ENCODE peak calls at places on chromosomes 1 and 21, in nine cellular contexts. I is neural progenitor cell; O is fibroblast of the aortic adventitia; C is CD8-positive, alpha-beta T cell; D is DND-41; Y is AG04450; N is AG10803; W is lung; Q is HFF-Myc. Z is an unnamed sample.
A peak's percentile ranks its signal among the peaks of the same experiment; 100 is the strongest.

GRCh38 chr21:45488839-45489479 is 53.3 kb downstream of the SLC19A1 start:
- DNase-seq in I (peak; percentile 52), O (no peak), C (no peak), D (no peak), Y (no peak), N (no peak), W (no peak), Q (no peak), Z (no peak)

GRCh38 chr1:121558514-121558913 is 373.7 kb downstream of the SRGAP2C start:
- DNase-seq in I (peak; percentile 25), O (peak; percentile 97), C (no peak), D (no peak), Y (peak; percentile 63), N (peak; percentile 94), W (no peak), Q (peak; percentile 17), Z (peak; percentile 87)

GRCh38 chr1:182330303-182330702 is 61.3 kb downstream of the GLUL start:
- DNase-seq in I (no peak), O (no peak), C (no peak), D (no peak), Y (no peak), N (peak; percentile 39), W (no peak), Q (no peak), Z (no peak)

GRCh38 chr1:53483656-53484055 is 24.5 kb downstream of the DMRTB1 start:
- DNase-seq in I (no peak), O (no peak), C (no peak), D (no peak), Y (no peak), N (no peak), W (no peak), Q (no peak), Z (no peak)

GRCh38 chr1:221309711-221310110 is 430.5 kb downstream of the HLX start:
- DNase-seq in I (no peak), O (no peak), C (no peak), D (no peak), Y (no peak), N (no peak), W (no peak), Q (no peak), Z (no peak)

GRCh38 chr1:237556911-237557310 is 333.8 kb downstream of the ZP4 start:
- DNase-seq in I (no peak), O (no peak), C (no peak), D (no peak), Y (no peak), N (no peak), W (no peak), Q (no peak), Z (no peak)

GRCh38 chr1:173451981-173452380 is 25.2 kb upstream of the PRDX6 start:
- DNase-seq in I (no peak), O (peak; percentile 58), C (no peak), D (no peak), Y (no peak), N (no peak), W (peak; percentile 66), Q (no peak), Z (peak; percentile 21)

GRCh38 chr21:45384656-45385548 is 20.1 kb upstream of the COL18A1 start:
- DNase-seq in I (no peak), O (no peak), C (no peak), D (no peak), Y (no peak), N (no peak), W (no peak), Q (no peak), Z (no peak)

GRCh38 chr1:68454534-68454933 is 4.8 kb upstream of the RPE65 start:
- DNase-seq in I (no peak), O (no peak), C (no peak), D (no peak), Y (no peak), N (no peak), W (no peak), Q (no peak), Z (no peak)

GRCh38 chr1:34800214-34800613 is 7.4 kb downstream of the GJA4 start:
- DNase-seq in I (no peak), O (peak; percentile 45), C (no peak), D (no peak), Y (no peak), N (no peak), W (no peak), Q (no peak), Z (peak; percentile 32)

GRCh38 chr21:41927727-41928409 is 25.9 kb downstream of the C2CD2 start:
- DNase-seq in I (no peak), O (no peak), C (no peak), D (no peak), Y (no peak), N (no peak), W (no peak), Q (no peak), Z (no peak)

GRCh38 chr21:41928621-41929220 is 25.1 kb downstream of the C2CD2 start:
- DNase-seq in I (no peak), O (no peak), C (no peak), D (no peak), Y (no peak), N (no peak), W (no peak), Q (no peak), Z (no peak)

GRCh38 chr21:41924355-41924754 is 29.5 kb downstream of the C2CD2 start:
- DNase-seq in I (no peak), O (peak; percentile 53), C (no peak), D (no peak), Y (no peak), N (peak; percentile 33), W (no peak), Q (no peak), Z (peak; percentile 14)

GRCh38 chr21:41926068-41926806 is 27.6 kb downstream of the C2CD2 start:
- DNase-seq in I (no peak), O (peak; percentile 64), C (peak; percentile 18), D (peak; percentile 68), Y (peak; percentile 18), N (peak; percentile 54), W (no peak), Q (no peak), Z (peak; percentile 56)

DNA sequence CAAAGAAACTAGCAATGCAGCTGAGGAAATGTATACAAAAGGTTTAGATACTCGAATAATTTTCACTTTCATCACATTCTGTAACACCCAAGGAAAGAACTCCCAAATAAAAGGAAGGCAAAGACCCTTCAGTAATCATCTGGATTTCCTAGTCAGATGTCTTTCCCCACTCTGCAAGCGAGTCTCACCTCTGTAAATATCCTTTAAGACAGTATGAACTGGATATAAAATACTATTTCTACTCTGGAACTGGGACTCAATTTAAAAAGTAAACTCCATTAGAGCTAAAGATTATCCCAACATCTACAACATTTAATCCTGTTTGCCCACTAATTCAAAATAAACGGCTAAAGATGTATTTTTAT is 27.0 kb downstream of the C2CD2 start:
- DNase-seq in I (no peak), O (no peak), C (no peak), D (no peak), Y (no peak), N (no peak), W (no peak), Q (no peak), Z (no peak)
- H3K4me3 ChIP-seq in I (no peak overlapping the region), O (peak overlapping the region; percentile 53), C (peak overlapping the region; percentile 53), D (peak overlapping the region; percentile 20), Y (peak overlapping the region; percentile 51), N (peak overlapping the region; percentile 55), W (no peak overlapping the region), Q (no peak overlapping the region), Z (peak overlapping the region; percentile 19)

DNA sequence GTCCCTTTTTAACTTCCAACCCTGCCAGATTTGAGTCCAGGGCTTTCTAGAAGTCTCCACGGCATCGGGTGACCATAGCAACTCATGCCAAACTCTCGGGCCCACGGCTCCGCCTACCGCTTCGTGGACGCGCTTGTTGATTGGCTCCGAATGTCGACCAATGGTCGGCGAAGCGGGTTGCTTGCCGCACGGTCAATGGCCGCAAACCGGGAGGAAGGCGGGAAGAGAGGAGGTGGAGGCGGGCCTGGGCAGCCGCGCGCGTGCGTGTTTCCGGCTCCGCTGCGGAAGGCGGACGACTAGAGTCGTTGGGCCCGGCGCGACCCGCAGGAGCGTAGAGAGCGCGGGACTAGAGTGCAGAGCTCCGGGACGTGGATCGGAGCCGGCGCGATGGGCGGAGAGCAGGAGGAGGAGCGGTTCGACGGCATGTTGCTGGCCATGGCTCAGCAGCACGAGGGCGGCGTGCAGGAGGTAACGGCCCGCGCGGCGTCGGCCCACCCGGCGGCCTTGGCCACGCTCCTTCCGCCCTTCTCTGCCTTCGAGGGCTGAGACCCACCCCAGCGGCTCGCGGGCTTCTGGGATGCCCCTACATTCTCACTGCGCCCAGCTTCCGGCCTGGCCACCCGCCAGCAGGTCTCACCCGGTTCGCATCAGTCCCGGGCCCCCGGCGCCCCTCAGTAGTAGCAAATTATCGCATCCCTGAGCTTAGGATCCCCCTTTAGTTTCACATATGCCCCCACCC is at the start of gene NUDC:
- DNase-seq in I (peak; percentile 97), O (peak; percentile 95), C (peak; percentile 92), D (peak; percentile 97), Y (peak; percentile 90), N (peak; percentile 96), W (peak; percentile 97), Q (peak; percentile 93), Z (peak; percentile 97)
- TF ChIP-seq CTCF in I (no peak), O (no peak), C (no peak), D (no peak), Y (no peak), N (no peak), W (no peak), Q (no peak), Z (no peak)

DNA sequence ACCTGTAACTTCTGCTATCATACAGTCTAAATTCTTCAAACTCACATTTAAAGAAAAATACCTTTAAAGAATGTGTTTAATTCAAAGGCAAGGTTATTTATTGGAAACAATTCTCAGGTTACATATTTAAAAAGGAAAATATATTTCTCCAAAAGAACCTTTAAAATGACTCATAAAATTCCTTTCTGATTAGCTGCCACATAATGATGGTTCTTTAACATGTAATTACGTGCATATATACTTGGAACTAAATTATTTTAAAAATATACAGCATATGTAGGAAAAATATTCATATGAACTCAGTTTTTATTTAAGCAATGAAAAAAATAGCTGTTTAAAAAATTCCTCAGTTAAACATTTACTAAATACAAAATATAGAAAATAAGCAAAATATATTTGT is 173.6 kb downstream of the COP1 start:
- DNase-seq in I (no peak), O (peak; percentile 12), C (no peak), D (no peak), Y (no peak), N (no peak), W (no peak), Q (peak; percentile 2), Z (peak; percentile 7)
- H3K4me3 ChIP-seq in I (no peak overlapping the region), O (no peak overlapping the region), C (no peak overlapping the region), D (no peak overlapping the region), Y (no peak overlapping the region), N (no peak overlapping the region), W (no peak overlapping the region), Q (no peak overlapping the region), Z (no peak overlapping the region)

GRCh38 chr1:12469990-12470389 is 148.0 kb downstream of the DHRS3 start:
- DNase-seq in I (no peak), O (no peak), C (no peak), D (no peak), Y (no peak), N (no peak), W (no peak), Q (no peak), Z (no peak)
- TF ChIP-seq CTCF in I (no peak), O (no peak), C (no peak), D (no peak), Y (no peak), N (no peak), W (no peak), Q (no peak), Z (no peak)